ENCODE peak calls at places on chromosomes 11 and 22, in four cellular contexts. One of them, this sample, is unnamed.

GRCh38 chr22:31932863-31933262 is 11.5 kb upstream of the YWHAH start:
- DNase-seq in K562: no peak
- DNase-seq in WTC11: no peak
- DNase-seq in SK-N-SH: no peak
- DNase-seq in this sample: no peak

GRCh38 chr11:99464985-99465384 is 444.2 kb downstream of the CNTN5 start:
- DNase-seq in K562: no peak
- DNase-seq in WTC11: no peak
- DNase-seq in SK-N-SH: no peak
- DNase-seq in this sample: no peak

GRCh38 chr22:36329217-36330078 is 58.3 kb downstream of the MYH9 start:
- DNase-seq in SK-N-SH: peak
- DNase-seq in K562: peak
- DNase-seq in WTC11: peak
- DNase-seq in this sample: no peak

GRCh38 chr11:79045018-79045787 is 395.6 kb downstream of the TENM4 start:
- DNase-seq in WTC11: no peak
- DNase-seq in K562: no peak
- DNase-seq in SK-N-SH: peak
- DNase-seq in this sample: no peak

GRCh38 chr11:72621008-72621610 is 53.1 kb downstream of the PDE2A start:
- DNase-seq in SK-N-SH: no peak
- DNase-seq in WTC11: no peak
- DNase-seq in K562: no peak
- DNase-seq in this sample: no peak

GRCh38 chr11:92739020-92739419 is 230.4 kb upstream of the MTNR1B start:
- DNase-seq in K562: no peak
- DNase-seq in WTC11: no peak
- DNase-seq in SK-N-SH: no peak
- DNase-seq in this sample: no peak

GRCh38 chr22:24500251-24500820 is 5.2 kb downstream of the UPB1 start:
- DNase-seq in WTC11: no peak
- DNase-seq in SK-N-SH: no peak
- DNase-seq in K562: no peak
- DNase-seq in this sample: no peak

GRCh38 chr11:62338218-62338617 is 970 bp downstream of the ASRGL1 start:
- DNase-seq in SK-N-SH: no peak
- DNase-seq in K562: no peak
- DNase-seq in WTC11: no peak
- DNase-seq in this sample: no peak

GRCh38 chr11:74541466-74541865 is 47.9 kb upstream of the LIPT2 start:
- DNase-seq in SK-N-SH: no peak
- DNase-seq in WTC11: no peak
- DNase-seq in K562: no peak
- DNase-seq in this sample: no peak

GRCh38 chr11:47645500-47645899 is 3.1 kb upstream of the MTCH2 start:
- DNase-seq in WTC11: no peak
- DNase-seq in SK-N-SH: no peak
- DNase-seq in K562: no peak
- DNase-seq in this sample: no peak

GRCh38 chr22:22533417-22533816 is 13.3 kb upstream of the ZNF280A start:
- DNase-seq in WTC11: no peak
- DNase-seq in SK-N-SH: no peak
- DNase-seq in K562: no peak
- DNase-seq in this sample: no peak

GRCh38 chr11:103257360-103257759 is 148.1 kb downstream of the DYNC2H1 start:
- DNase-seq in SK-N-SH: peak
- DNase-seq in WTC11: no peak
- DNase-seq in K562: no peak
- DNase-seq in this sample: no peak

GRCh38 chr22:35191412-35191811 is 65.9 kb upstream of the HMGXB4 start:
- DNase-seq in WTC11: no peak
- DNase-seq in SK-N-SH: no peak
- DNase-seq in K562: no peak
- DNase-seq in this sample: no peak

GRCh38 chr11:95700471-95700817 is 89.1 kb downstream of the FAM76B start:
- DNase-seq in K562: no peak
- DNase-seq in WTC11: no peak
- DNase-seq in SK-N-SH: no peak
- DNase-seq in this sample: no peak

GRCh38 chr11:60625262-60625661 is 74.2 kb upstream of the MS4A8 start:
- DNase-seq in SK-N-SH: peak
- DNase-seq in K562: peak
- DNase-seq in WTC11: peak
- DNase-seq in this sample: no peak

GRCh38 chr11:86592659-86593451 is 79.6 kb downstream of the ME3 start:
- DNase-seq in K562: peak
- DNase-seq in WTC11: no peak
- DNase-seq in SK-N-SH: peak
- DNase-seq in this sample: peak

GRCh38 chr11:127627629-127628462 is 627.3 kb upstream of the KIRREL3 start:
- DNase-seq in SK-N-SH: no peak
- DNase-seq in WTC11: no peak
- DNase-seq in K562: no peak
- DNase-seq in this sample: no peak

GRCh38 chr11:8206251-8207079 is 37.6 kb upstream of the RIC3 start:
- DNase-seq in WTC11: no peak
- DNase-seq in K562: peak
- DNase-seq in SK-N-SH: peak
- DNase-seq in this sample: no peak

GRCh38 chr11:75577198-75577597 is 15.1 kb downstream of the SERPINH1 start:
- DNase-seq in WTC11: peak
- DNase-seq in K562: peak
- DNase-seq in SK-N-SH: peak
- DNase-seq in this sample: no peak

GRCh38 chr22:49992921-49993648 is 19.5 kb downstream of the IL17REL start:
- DNase-seq in WTC11: peak
- DNase-seq in K562: peak
- DNase-seq in SK-N-SH: peak
- DNase-seq in this sample: no peak

GRCh38 chr11:125347261-125347585 is 148.8 kb downstream of the FEZ1 start:
- DNase-seq in SK-N-SH: no peak
- DNase-seq in WTC11: no peak
- DNase-seq in K562: no peak
- DNase-seq in this sample: no peak

GRCh38 chr11:125350206-125351044 is 145.6 kb downstream of the FEZ1 start:
- DNase-seq in WTC11: no peak
- DNase-seq in K562: no peak
- DNase-seq in SK-N-SH: no peak
- DNase-seq in this sample: no peak

GRCh38 chr11:125346565-125347260 is 149.4 kb downstream of the FEZ1 start:
- DNase-seq in WTC11: no peak
- DNase-seq in K562: no peak
- DNase-seq in SK-N-SH: no peak
- DNase-seq in this sample: no peak

GRCh38 chr11:125348141-125348651 is 147.9 kb downstream of the FEZ1 start:
- DNase-seq in WTC11: no peak
- DNase-seq in K562: no peak
- DNase-seq in SK-N-SH: no peak
- DNase-seq in this sample: no peak

GRCh38 chr11:125348704-125349635 is 147.1 kb downstream of the FEZ1 start:
- DNase-seq in K562: peak
- DNase-seq in SK-N-SH: peak
- DNase-seq in WTC11: peak
- DNase-seq in this sample: no peak
- TF ChIP-seq USF1 in K562: no peak
- TF ChIP-seq USF1 in SK-N-SH: no peak
- TF ChIP-seq USF1 in WTC11: no peak
- TF ChIP-seq USF1 in this sample: no peak

GRCh38 chr22:39592104-39593060 is 21.8 kb downstream of the CACNA1I start:
- DNase-seq in WTC11: no peak
- DNase-seq in SK-N-SH: peak
- DNase-seq in K562: no peak
- DNase-seq in this sample: no peak
- TF ChIP-seq USF1 in WTC11: no peak
- TF ChIP-seq USF1 in SK-N-SH: no peak
- TF ChIP-seq USF1 in K562: no peak
- TF ChIP-seq USF1 in this sample: no peak

GRCh38 chr11:57457643-57458023 is 2.7 kb upstream of the RTN4RL2 start:
- DNase-seq in WTC11: no peak
- DNase-seq in K562: no peak
- DNase-seq in SK-N-SH: no peak
- DNase-seq in this sample: no peak
- TF ChIP-seq USF1 in WTC11: no peak
- TF ChIP-seq USF1 in K562: no peak
- TF ChIP-seq USF1 in SK-N-SH: no peak
- TF ChIP-seq USF1 in this sample: no peak

GRCh38 chr11:33892906-33893594 is 1.2 kb upstream of the LMO2 start:
- DNase-seq in K562: peak
- DNase-seq in WTC11: no peak
- DNase-seq in SK-N-SH: no peak
- DNase-seq in this sample: no peak
- TF ChIP-seq USF1 in K562: no peak
- TF ChIP-seq USF1 in WTC11: no peak
- TF ChIP-seq USF1 in SK-N-SH: no peak
- TF ChIP-seq USF1 in this sample: no peak

This sample was measured in GM12878.